ENCODE peak calls at places on chromosomes 7 and 10, in four cellular contexts. H is HCT116, K is thoracic aorta, M is fibroblast of the aortic adventitia. S is an unnamed sample.
A peak's percentile ranks its signal among the peaks of the same experiment; 100 is the strongest.

GRCh38 chr7:28157826-28158416 is 22.7 kb downstream of the JAZF1 start:
- DNase-seq in H (no peak), K (no peak), M (peak; percentile 32), S (no peak)

GRCh38 chr10:96683065-96683464 is 37.2 kb downstream of the PIK3AP1 start:
- DNase-seq in H (no peak), K (no peak), M (peak; percentile 44), S (no peak)

GRCh38 chr10:123800821-123801220 is 90.8 kb downstream of the CPXM2 start:
- DNase-seq in H (no peak), K (no peak), M (no peak), S (no peak)

GRCh38 chr7:65722361-65722792 is 150.5 kb upstream of the VKORC1L1 start:
- DNase-seq in H (peak; percentile 37), K (no peak), M (peak; percentile 31), S (no peak)

GRCh38 chr7:139702313-139702731 is 75.5 kb downstream of the HIPK2 start:
- DNase-seq in H (no peak), K (no peak), M (no peak), S (no peak)

GRCh38 chr7:123674399-123675091 is 18.9 kb downstream of the LMOD2 start:
- DNase-seq in H (no peak), K (no peak), M (peak; percentile 62), S (no peak)

GRCh38 chr10:92187101-92187500 is 103.8 kb downstream of the CPEB3 start:
- DNase-seq in H (no peak), K (no peak), M (no peak), S (no peak)

GRCh38 chr7:56083150-56083785 is 9.5 kb downstream of the PHKG1 start:
- DNase-seq in H (no peak), K (no peak), M (no peak), S (no peak)

GRCh38 chr7:100053201-100053600 is 3.6 kb downstream of the ZSCAN21 start:
- DNase-seq in H (peak; percentile 57), K (no peak), M (peak; percentile 75), S (peak; percentile 59)

GRCh38 chr10:72697711-72698110 is 5.8 kb downstream of the MCU start:
- DNase-seq in H (no peak), K (no peak), M (peak; percentile 53), S (no peak)

GRCh38 chr7:115145512-115145911 is 223.6 kb downstream of the MDFIC start:
- DNase-seq in H (no peak), K (no peak), M (peak; percentile 91), S (no peak)

GRCh38 chr7:18402488-18403183 is 92.9 kb upstream of the HDAC9 start:
- DNase-seq in H (no peak), K (no peak), M (peak; percentile 68), S (no peak)

GRCh38 chr7:30263090-30263710 is 21.2 kb upstream of the ZNRF2 start:
- DNase-seq in H (no peak), K (no peak), M (no peak), S (no peak)

GRCh38 chr10:96873756-96874467 is 41.8 kb downstream of the LCOR start:
- DNase-seq in H (no peak), K (no peak), M (no peak), S (no peak)

GRCh38 chr7:14973712-14974428 is 71.3 kb upstream of the DGKB start:
- DNase-seq in H (no peak), K (no peak), M (no peak), S (no peak)

GRCh38 chr7:14978687-14979086 is 76.1 kb upstream of the DGKB start:
- DNase-seq in H (no peak), K (no peak), M (no peak), S (no peak)

DNA sequence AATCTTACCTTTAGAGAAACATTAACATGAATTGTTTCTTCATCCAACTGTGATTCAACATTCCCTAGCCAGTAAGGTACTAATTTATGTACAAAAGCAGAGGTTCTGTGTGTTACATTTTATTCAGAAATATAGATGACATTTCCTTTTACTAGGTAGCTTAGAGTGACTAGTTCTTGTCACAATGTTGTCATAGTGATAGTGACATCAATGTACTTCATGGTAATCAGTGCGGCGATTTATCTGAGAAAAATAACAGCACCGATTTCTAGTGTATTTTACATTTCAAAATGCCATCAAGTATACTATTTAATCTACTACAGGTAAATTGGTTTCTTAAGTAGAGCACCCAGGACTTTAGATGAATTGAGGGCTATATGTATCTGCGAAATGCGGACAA is 72.1 kb upstream of the DGKB start:
- DNase-seq in H (no peak), K (no peak), M (no peak), S (no peak)
- H3K4me3 ChIP-seq in H (no peak overlapping the region), K (no peak overlapping the region), M (no peak overlapping the region), S (no peak overlapping the region)

GRCh38 chr7:8785081-8785480 is 351.7 kb downstream of the NXPH1 start:
- DNase-seq in H (no peak), K (no peak), M (no peak), S (no peak)
- TF ChIP-seq CTCF in H (no peak), K (no peak), M (no peak), S (no peak)

GRCh38 chr7:39624935-39625694 is 1.7 kb downstream of the RALA start:
- DNase-seq in H (no peak), K (no peak), M (peak; percentile 88), S (no peak)
- H3K4me3 ChIP-seq in H (no peak overlapping the region), K (peak overlapping the region; percentile 92), M (peak overlapping the region; percentile 74), S (no peak overlapping the region)

GRCh38 chr7:98252655-98253054 is 623 bp upstream of the TECPR1 start:
- DNase-seq in H (no peak), K (no peak), M (peak; percentile 18), S (no peak)

GRCh38 chr7:98250789-98251188 is 1.2 kb downstream of the TECPR1 start:
- DNase-seq in H (no peak), K (no peak), M (no peak), S (no peak)

GRCh38 chr7:98249106-98249505 is 2.9 kb downstream of the TECPR1 start:
- DNase-seq in H (no peak), K (no peak), M (no peak), S (no peak)

GRCh38 chr7:98251844-98252639 is at the start of gene TECPR1:
- DNase-seq in H (peak; percentile 84), K (peak; percentile 66), M (peak; percentile 86), S (peak; percentile 90)

DNA sequence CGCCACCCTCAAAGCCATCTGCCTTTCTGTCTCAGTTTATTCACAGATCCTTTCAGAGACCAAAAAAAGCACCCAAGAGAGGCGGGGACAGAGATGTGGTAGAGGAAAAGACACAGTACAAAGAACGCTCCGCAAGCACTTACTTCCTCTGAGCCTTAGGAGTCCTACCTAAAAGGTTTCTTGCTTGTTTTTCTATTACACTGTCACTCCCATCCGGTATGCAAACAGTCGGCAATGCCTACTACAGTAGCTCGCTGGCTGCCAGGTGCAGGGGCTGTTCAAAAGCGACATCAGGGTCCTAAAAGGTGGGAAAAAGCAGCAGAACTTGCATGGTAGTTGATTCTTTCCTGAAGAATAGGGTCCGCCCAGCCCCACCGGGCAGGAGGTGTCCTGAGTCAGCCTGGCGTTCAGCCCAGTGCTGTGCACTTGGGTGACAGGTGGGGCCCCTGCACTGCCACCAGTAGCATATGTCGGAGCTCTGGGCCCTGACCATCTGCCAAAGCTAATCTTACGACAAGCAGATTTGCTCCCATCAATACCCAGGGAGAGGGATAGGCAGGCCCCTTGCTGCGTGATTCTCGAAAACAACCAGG is 685 bp downstream of the TECPR1 start:
- DNase-seq in H (no peak), K (no peak), M (no peak), S (peak; percentile 69)
- TF ChIP-seq CTCF in H (no peak), K (no peak), M (no peak), S (no peak)

GRCh38 chr7:93117327-93117726 is 452 bp downstream of the SAMD9 start:
- DNase-seq in H (no peak), K (no peak), M (no peak), S (no peak)

GRCh38 chr7:93119191-93119905 is 1.6 kb upstream of the SAMD9 start:
- DNase-seq in H (no peak), K (no peak), M (peak; percentile 16), S (no peak)

GRCh38 chr7:93120981-93121549 is 3.3 kb upstream of the SAMD9 start:
- DNase-seq in H (no peak), K (no peak), M (no peak), S (no peak)

GRCh38 chr7:93117852-93118530 is at the start of gene SAMD9:
- DNase-seq in H (peak; percentile 49), K (peak; percentile 15), M (peak; percentile 87), S (peak; percentile 40)

GRCh38 chr7:93115796-93116195 is 2.0 kb downstream of the SAMD9 start:
- DNase-seq in H (peak; percentile 32), K (no peak), M (peak; percentile 68), S (no peak)
- H3K4me3 ChIP-seq in H (no peak overlapping the region), K (peak overlapping the region; percentile 7), M (peak overlapping the region; percentile 58), S (no peak overlapping the region)

DNA sequence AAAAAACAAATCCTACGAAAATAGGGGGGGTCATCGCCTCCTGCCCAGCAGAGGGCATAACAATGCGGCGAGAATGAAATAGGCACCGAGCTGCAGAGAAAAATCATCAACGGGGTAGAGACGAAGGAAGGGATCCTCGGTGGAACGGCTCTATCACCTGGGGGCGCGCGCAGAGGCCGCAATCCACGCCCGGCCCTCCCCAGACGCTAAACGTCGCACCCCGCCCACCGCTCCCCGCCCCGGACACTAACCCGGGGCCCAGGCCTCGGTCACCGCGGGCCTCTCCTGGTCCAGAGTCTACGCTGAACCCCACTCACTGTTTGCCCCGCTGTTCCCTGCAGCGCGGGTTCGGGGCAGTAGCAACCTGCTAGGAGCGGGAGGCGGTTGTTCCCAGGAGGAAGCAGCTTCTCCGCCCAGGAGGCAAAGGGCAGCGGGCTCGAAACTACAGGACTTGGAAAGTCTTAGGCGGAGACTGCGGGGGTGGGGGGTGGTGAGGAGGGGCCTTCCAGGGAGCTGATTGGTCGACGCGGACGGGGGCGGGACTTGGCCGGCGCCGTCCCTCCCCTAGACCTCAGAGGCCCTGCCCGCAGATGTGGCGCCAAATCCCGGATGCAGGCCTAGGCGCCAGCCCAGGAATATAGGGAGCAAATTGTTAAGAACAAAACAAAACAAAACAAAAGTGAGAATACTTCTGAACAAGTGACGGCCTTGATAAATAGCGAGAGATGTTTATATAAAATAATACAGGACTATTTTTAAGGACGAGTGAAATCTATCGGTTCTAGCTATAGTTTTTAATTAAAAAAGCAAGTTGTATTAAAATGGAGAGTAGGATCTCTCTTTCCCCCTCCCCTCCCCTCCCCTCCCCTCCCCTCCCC is at the start of gene TCAF1:
- DNase-seq in H (peak; percentile 91), K (peak; percentile 87), M (peak; percentile 92), S (peak; percentile 87)
- TF ChIP-seq CTCF in H (peak; percentile 21), K (peak; percentile 30), M (peak; percentile 41), S (peak; percentile 51)

GRCh38 chr7:98354511-98355249 is 46.2 kb downstream of the BAIAP2L1 start:
- DNase-seq in H (peak; percentile 91), K (no peak), M (peak; percentile 78), S (peak; percentile 80)
- H3K4me3 ChIP-seq in H (peak overlapping the region; percentile 28), K (no peak overlapping the region), M (no peak overlapping the region), S (peak overlapping the region; percentile 22)